ENCODE peak calls at places on chromosome 17, in seven cellular contexts. O is H1, Y is HCT116, R is SK-N-SH, Q is HepG2, M is K562, T is GM12878. H is an unnamed sample.

GRCh38 chr17:80802626-80803450 is 188.8 kb upstream of the CHMP6 start:
- DNase-seq in O (no peak), Y (no peak), R (no peak), Q (no peak), M (no peak), T (no peak), H (no peak)

GRCh38 chr17:17561408-17562144 is 29.9 kb downstream of the PEMT start:
- DNase-seq in O (no peak), Y (no peak), R (no peak), Q (no peak), M (no peak), T (no peak), H (no peak)

GRCh38 chr17:48718781-48719641 is 3.3 kb downstream of the PRAC1 start:
- DNase-seq in O (no peak), Y (no peak), R (peak), Q (no peak), M (no peak), T (no peak), H (no peak)

GRCh38 chr17:43683928-43684653 is 22.4 kb upstream of the MEOX1 start:
- DNase-seq in O (no peak), Y (no peak), R (no peak), Q (no peak), M (no peak), T (no peak), H (no peak)

GRCh38 chr17:50337956-50338355 is 8.0 kb upstream of the XYLT2 start:
- DNase-seq in O (no peak), Y (no peak), R (no peak), Q (no peak), M (peak), T (no peak), H (no peak)

GRCh38 chr17:28735242-28735722 is 6.7 kb downstream of the NEK8 start:
- DNase-seq in O (no peak), Y (no peak), R (no peak), Q (no peak), M (peak), T (no peak), H (no peak)

GRCh38 chr17:10127819-10128375 is 70.5 kb downstream of the GAS7 start:
- DNase-seq in O (peak), Y (no peak), R (no peak), Q (no peak), M (no peak), T (no peak), H (no peak)

GRCh38 chr17:17740627-17741237 is 59.5 kb downstream of the RAI1 start:
- DNase-seq in O (no peak), Y (no peak), R (no peak), Q (no peak), M (no peak), T (no peak), H (no peak)

GRCh38 chr17:27990100-27990499 is 52.4 kb upstream of the NLK start:
- DNase-seq in O (no peak), Y (no peak), R (no peak), Q (no peak), M (no peak), T (no peak), H (no peak)

GRCh38 chr17:28379814-28380571 is 8.5 kb downstream of the SARM1 start:
- DNase-seq in O (no peak), Y (no peak), R (peak), Q (peak), M (no peak), T (no peak), H (no peak)

GRCh38 chr17:45705123-45706009 is 78.8 kb upstream of the CRHR1 start:
- DNase-seq in O (no peak), Y (peak), R (no peak), Q (peak), M (peak), T (no peak), H (peak)

GRCh38 chr17:79126139-79126538 is 51.5 kb downstream of the ENGASE start:
- DNase-seq in O (no peak), Y (no peak), R (peak), Q (peak), M (no peak), T (no peak), H (no peak)

GRCh38 chr17:74176546-74177001 is 26.9 kb upstream of the RPL38 start:
- DNase-seq in O (peak), Y (peak), R (peak), Q (peak), M (peak), T (no peak), H (no peak)

GRCh38 chr17:17474341-17474740 is 2.5 kb upstream of the MED9 start:
- DNase-seq in O (no peak), Y (no peak), R (no peak), Q (no peak), M (no peak), T (no peak), H (no peak)

GRCh38 chr17:65022751-65023421 is 33.7 kb downstream of the GNA13 start:
- DNase-seq in O (no peak), Y (peak), R (no peak), Q (peak), M (no peak), T (peak), H (peak)

GRCh38 chr17:2435852-2436251 is 35.0 kb upstream of the MNT start:
- DNase-seq in O (no peak), Y (no peak), R (no peak), Q (no peak), M (no peak), T (no peak), H (no peak)

GRCh38 chr17:37148171-37148570 is 199.4 kb downstream of the AATF start:
- DNase-seq in O (no peak), Y (no peak), R (no peak), Q (no peak), M (no peak), T (no peak), H (no peak)

GRCh38 chr17:1153795-1154546 is 25.8 kb downstream of the ABR start:
- DNase-seq in O (no peak), Y (no peak), R (peak), Q (peak), M (peak), T (no peak), H (no peak)

GRCh38 chr17:2087597-2088211 is 32.8 kb downstream of the HIC1 start:
- DNase-seq in O (no peak), Y (no peak), R (no peak), Q (no peak), M (peak), T (peak), H (no peak)

GRCh38 chr17:1931759-1932579 is 93.2 kb downstream of the RTN4RL1 start:
- DNase-seq in O (no peak), Y (no peak), R (no peak), Q (peak), M (no peak), T (no peak), H (no peak)

GRCh38 chr17:66459811-66460270 is 157.4 kb downstream of the PRKCA start:
- DNase-seq in O (no peak), Y (peak), R (no peak), Q (peak), M (no peak), T (no peak), H (peak)

GRCh38 chr17:81056352-81056751 is 21.4 kb downstream of the BAIAP2 start:
- DNase-seq in O (no peak), Y (no peak), R (no peak), Q (no peak), M (no peak), T (no peak), H (no peak)

GRCh38 chr17:80981062-80981902 is 10.4 kb upstream of the CHMP6 start:
- DNase-seq in O (no peak), Y (no peak), R (peak), Q (no peak), M (peak), T (no peak), H (no peak)

GRCh38 chr17:82475458-82475857 is 16.9 kb downstream of the NARF start:
- DNase-seq in O (no peak), Y (no peak), R (no peak), Q (no peak), M (peak), T (no peak), H (no peak)

GRCh38 chr17:32927724-32928526 is at the start of gene TMEM98:
- DNase-seq in O (no peak), Y (no peak), R (peak), Q (no peak), M (peak), T (no peak), H (no peak)

DNA sequence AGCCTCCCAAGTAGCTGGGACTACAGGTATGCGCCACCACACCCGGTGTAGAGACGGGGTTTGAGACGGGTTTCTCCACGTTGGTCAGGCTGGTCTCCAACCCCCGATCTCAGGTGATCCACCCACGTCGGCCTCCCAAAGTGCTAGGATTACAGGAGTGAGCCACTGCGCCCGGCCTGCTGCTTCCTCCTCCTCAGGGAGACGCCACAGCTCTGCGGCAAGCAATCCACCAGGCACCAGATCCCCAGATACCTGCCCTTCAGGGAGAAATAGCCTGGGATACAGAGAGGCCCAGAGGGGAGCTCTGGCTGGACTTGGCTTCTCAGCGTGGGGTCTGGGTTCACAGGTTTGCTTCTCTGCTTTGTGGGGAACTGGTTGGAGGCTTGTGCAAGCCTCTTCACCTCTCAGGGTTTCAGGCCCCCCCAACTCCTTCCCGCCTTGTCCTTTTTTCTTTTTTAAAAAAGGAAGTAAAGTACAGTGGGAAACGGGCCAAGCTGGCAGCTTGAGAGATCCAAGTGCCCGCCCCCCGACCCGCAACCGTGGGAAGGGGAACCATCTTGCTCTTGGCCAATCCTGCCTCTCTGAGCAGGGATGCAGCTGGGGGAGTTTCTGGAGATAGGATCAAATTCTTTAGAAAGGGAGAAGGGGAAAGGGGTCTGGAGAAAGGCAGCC is 2.6 kb upstream of the SPHK1 start:
- DNase-seq in O (no peak), Y (no peak), R (peak), Q (no peak), M (no peak), T (no peak), H (no peak)
- H3K4me3 ChIP-seq in O (peak), Y (no peak), R (no peak), Q (peak), M (no peak), T (no peak), H (no peak)

DNA sequence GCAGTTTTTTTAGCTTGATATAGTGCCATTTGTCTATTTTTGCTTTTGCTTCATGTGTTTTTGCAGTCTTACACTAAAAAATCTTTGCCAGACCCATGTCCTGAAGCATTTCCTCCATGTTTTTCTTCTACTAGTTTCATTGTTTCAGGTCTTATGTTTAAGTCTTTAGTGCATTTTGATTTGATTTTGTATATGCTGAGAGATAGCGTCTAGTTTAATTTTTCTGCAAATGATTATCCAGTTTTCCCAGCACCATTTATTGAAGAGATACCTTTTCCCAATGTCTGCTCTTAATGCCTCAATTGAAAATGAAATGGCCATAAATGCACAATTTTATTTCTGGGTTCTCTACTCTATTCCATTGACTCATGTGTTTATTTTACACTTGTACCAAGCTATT is 40.8 kb upstream of the NACA2 start:
- DNase-seq in O (no peak), Y (no peak), R (no peak), Q (no peak), M (no peak), T (no peak), H (no peak)
- TF ChIP-seq CTCF in O (no peak), Y (no peak), R (no peak), Q (no peak), M (no peak), T (no peak), H (no peak)

GRCh38 chr17:12866244-12866643 is 76.9 kb downstream of the ARHGAP44 start:
- DNase-seq in O (no peak), Y (no peak), R (no peak), Q (no peak), M (no peak), T (no peak), H (no peak)

GRCh38 chr17:12865769-12866168 is 76.5 kb downstream of the ARHGAP44 start:
- DNase-seq in O (no peak), Y (no peak), R (no peak), Q (no peak), M (no peak), T (no peak), H (no peak)

DNA sequence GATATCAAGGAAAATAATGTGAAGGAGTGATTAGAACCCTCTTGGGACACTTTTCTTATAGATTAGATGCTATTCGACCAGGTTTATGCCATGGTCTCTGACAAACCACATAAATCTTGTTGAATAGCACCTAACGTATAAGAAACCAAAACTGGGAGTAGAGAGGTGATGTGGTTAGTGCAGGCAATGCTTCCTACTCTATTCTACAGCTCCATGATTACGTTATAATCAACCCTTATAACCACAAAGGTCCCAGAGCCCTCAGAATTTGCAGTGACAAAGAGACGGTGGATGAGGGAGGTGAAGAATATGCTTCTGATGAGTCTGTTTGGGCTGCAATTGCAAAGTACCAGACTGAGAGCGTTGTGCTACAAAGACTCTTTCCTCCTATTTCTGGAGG is 78.4 kb downstream of the ARHGAP44 start:
- DNase-seq in O (no peak), Y (no peak), R (no peak), Q (no peak), M (no peak), T (no peak), H (no peak)
- TF ChIP-seq SIN3A in O (no peak), Y (no peak), R (no peak), Q (no peak), M (no peak), T (no peak), H (no peak)

GRCh38 chr17:20927586-20927985 is 115.2 kb downstream of the USP22 start:
- DNase-seq in O (no peak), Y (no peak), R (no peak), Q (no peak), M (no peak), T (no peak), H (no peak)
- H3K4me3 ChIP-seq in O (no peak), Y (no peak), R (no peak), Q (no peak), M (no peak), T (no peak), H (no peak)

DNA sequence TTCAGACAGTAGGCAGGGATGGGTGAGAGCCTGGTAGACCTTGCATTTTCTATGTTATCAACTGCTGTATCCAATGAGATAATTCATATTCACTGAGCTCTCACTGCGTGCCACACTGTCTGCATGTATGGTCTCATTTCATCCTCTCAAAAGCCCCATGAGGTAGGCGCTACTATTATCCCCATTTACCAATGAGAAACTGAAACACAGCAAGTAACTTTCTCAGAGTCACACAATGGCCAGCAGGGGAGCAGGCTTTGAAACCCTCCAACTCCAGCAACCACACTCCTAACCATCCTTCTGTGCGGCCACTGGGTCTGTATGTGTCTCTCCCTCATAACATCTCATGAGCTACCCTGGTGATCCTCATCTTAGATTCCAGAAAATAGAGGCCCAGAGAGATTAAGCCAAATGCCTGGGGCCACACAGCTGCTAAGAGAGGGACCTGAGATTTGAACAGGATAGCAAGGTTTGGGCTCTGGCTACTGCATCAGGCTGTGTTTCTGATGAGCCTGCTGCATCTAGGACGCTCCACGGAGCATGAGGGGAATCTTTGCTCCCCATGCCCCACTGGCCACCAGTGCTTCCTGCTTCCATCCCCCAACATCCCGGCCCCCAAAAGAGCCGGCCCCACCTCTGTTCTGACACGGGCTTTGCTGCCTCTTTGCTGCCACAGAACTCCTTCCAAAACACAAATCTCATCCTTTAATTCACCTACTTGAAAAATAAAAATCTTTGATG is 3.2 kb downstream of the CCR7 start:
- DNase-seq in O (no peak), Y (no peak), R (no peak), Q (no peak), M (no peak), T (peak), H (no peak)
- TF ChIP-seq CTCF in O (peak), Y (peak), R (no peak), Q (no peak), M (no peak), T (peak), H (peak)

DNA sequence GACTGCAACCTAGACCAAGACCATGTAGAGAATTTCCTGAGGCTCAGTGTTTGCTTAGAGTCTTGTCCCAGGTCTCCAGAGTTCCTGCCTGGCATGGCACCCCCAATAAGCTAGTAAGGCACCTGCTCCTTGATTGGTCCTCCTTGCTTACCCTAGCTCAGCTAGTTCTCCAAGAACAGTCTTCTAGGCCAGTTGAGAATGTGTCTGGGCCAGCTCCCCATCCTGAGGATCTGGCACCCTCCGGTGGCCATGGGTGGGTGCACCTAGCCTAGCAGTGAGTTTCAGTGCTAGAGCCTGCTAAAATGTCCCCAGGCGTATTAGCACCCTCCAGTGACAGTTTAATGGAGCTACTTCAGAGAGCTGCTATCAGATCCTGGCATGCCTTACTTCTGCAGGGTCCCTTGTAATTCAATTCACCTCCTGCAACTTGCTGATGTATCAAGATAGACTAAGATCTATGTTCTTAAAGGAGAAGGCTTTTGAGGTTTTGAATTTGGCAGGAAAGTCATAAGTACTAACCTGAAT is 44.4 kb upstream of the MED13 start:
- DNase-seq in O (peak), Y (peak), R (peak), Q (peak), M (peak), T (peak), H (peak)
- TF ChIP-seq SIN3A in O (peak), Y (no peak), R (no peak), Q (no peak), M (no peak), T (no peak), H (no peak)

GRCh38 chr17:38868968-38869646 is 751 bp upstream of the LASP1 start:
- DNase-seq in O (peak), Y (peak), R (peak), Q (peak), M (peak), T (peak), H (peak)

GRCh38 chr17:38869647-38870258 is at the start of gene LASP1:
- DNase-seq in O (peak), Y (no peak), R (peak), Q (peak), M (peak), T (peak), H (no peak)

GRCh38 chr17:38868095-38868967 is 1.5 kb upstream of the LASP1 start:
- DNase-seq in O (no peak), Y (no peak), R (no peak), Q (peak), M (peak), T (peak), H (no peak)

GRCh38 chr17:38864636-38865398 is 5.0 kb upstream of the LASP1 start:
- DNase-seq in O (no peak), Y (no peak), R (no peak), Q (peak), M (peak), T (no peak), H (no peak)

GRCh38 chr17:38867179-38867994 is 2.5 kb upstream of the LASP1 start:
- DNase-seq in O (peak), Y (no peak), R (no peak), Q (peak), M (peak), T (peak), H (no peak)
- H3K4me3 ChIP-seq in O (peak), Y (peak), R (peak), Q (peak), M (peak), T (peak), H (peak)